ENCODE peak calls at places on chromosomes 16 and 17, in seven cellular contexts. Z is fibroblast of mammary gland; P is stimulated activated naive CD8-positive, alpha-beta T cell treated with anti-CD3 and anti-CD28 coated beads, Interleukin-15, amount 100 ng/mL, for 72 hours; N is fibroblast of lung; A is GM12865; L is GM04504; C is EL. D is an unnamed sample.

GRCh38 chr16:87045462-87046216 is 271.6 kb downstream of the C16orf95 start:
- DNase-seq in P (no peak), A (no peak), Z (no peak), N (no peak), L (no peak), C (no peak), D (no peak)

GRCh38 chr17:19900809-19901208 is 33.1 kb upstream of the ULK2 start:
- DNase-seq in A (no peak), P (no peak), N (no peak), L (no peak), C (peak; percentile 19), Z (no peak), D (no peak)

GRCh38 chr16:72935896-72936295 is 112.0 kb downstream of the ZFHX3 start:
- DNase-seq in C (no peak), A (no peak), L (no peak), P (no peak), N (no peak), Z (peak; percentile 18), D (no peak)

GRCh38 chr17:51365090-51365489 is 104.7 kb downstream of the UTP18 start:
- DNase-seq in C (no peak), N (no peak), A (no peak), Z (no peak), P (no peak), L (no peak), D (no peak)

GRCh38 chr16:17431012-17431411 is 39.7 kb downstream of the XYLT1 start:
- DNase-seq in Z (peak; percentile 60), L (no peak), A (no peak), C (peak; percentile 23), N (peak; percentile 65), P (no peak), D (no peak)

GRCh38 chr16:84344781-84345180 is 23.6 kb upstream of the ATP2C2 start:
- DNase-seq in P (no peak), Z (no peak), C (no peak), L (no peak), A (no peak), N (no peak), D (no peak)

GRCh38 chr17:14745122-14745521 is 444.2 kb downstream of the HS3ST3B1 start:
- DNase-seq in P (no peak), C (peak; percentile 91), Z (peak; percentile 82), A (no peak), L (no peak), N (no peak), D (no peak)

GRCh38 chr17:46922804-46923635 is at the start of gene GOSR2:
- DNase-seq in Z (peak; percentile 82), P (peak; percentile 94), N (peak; percentile 86), C (peak; percentile 91), A (peak; percentile 94), L (peak; percentile 70), D (peak; percentile 97)

GRCh38 chr17:82127704-82128103 is 29.7 kb upstream of the FASN start:
- DNase-seq in N (no peak), C (no peak), Z (no peak), A (no peak), L (no peak), P (no peak), D (no peak)

GRCh38 chr16:67481561-67482259 is 753 bp upstream of the ATP6V0D1 start:
- DNase-seq in N (peak; percentile 57), P (peak; percentile 13), C (no peak), L (no peak), A (peak; percentile 70), Z (peak; percentile 68), D (no peak)

GRCh38 chr17:3794890-3795757 is 5.9 kb downstream of the ITGAE start:
- DNase-seq in L (no peak), N (peak; percentile 96), A (peak; percentile 59), P (peak; percentile 66), C (peak; percentile 54), Z (peak; percentile 59), D (no peak)

GRCh38 chr17:6387858-6388257 is 47.1 kb downstream of the AIPL1 start:
- DNase-seq in L (no peak), Z (no peak), P (no peak), N (no peak), A (no peak), C (no peak), D (no peak)

GRCh38 chr17:61284174-61284573 is 115.5 kb upstream of the TBX2 start:
- DNase-seq in L (peak; percentile 61), Z (peak; percentile 86), P (no peak), C (peak; percentile 92), N (peak; percentile 91), A (no peak), D (no peak)

GRCh38 chr17:50213026-50214015 is 11.9 kb upstream of the COL1A1 start:
- DNase-seq in N (no peak), Z (peak; percentile 33), P (peak; percentile 61), A (peak; percentile 61), L (no peak), C (no peak), D (peak; percentile 39)

GRCh38 chr17:18966831-18967624 is 15.1 kb downstream of the SLC5A10 start:
- DNase-seq in Z (peak; percentile 19), N (peak; percentile 38), P (no peak), A (no peak), C (no peak), L (no peak), D (no peak)

GRCh38 chr16:86894925-86895324 is 316.6 kb downstream of the FOXL1 start:
- DNase-seq in C (no peak), N (no peak), Z (no peak), P (no peak), L (no peak), A (no peak), D (no peak)